ENCODE peak calls at places on chromosomes 6 and 20, in seven cellular contexts. F, Z, V, X, Q, O and G are unnamed samples.

GRCh38 chr20:3250091-3250504 is 11.1 kb upstream of the SLC4A11 start:
- DNase-seq in F (no peak), Z (no peak), V (no peak), X (no peak), Q (no peak), O (no peak), G (no peak)

GRCh38 chr20:38149880-38150594 is 15.0 kb downstream of the TGM2 start:
- DNase-seq in F (no peak), Z (no peak), V (no peak), X (no peak), Q (no peak), O (no peak), G (no peak)

GRCh38 chr20:32343438-32343837 is 14.7 kb upstream of the ASXL1 start:
- DNase-seq in F (no peak), Z (peak), V (no peak), X (peak), Q (peak), O (no peak), G (no peak)

GRCh38 chr20:41407617-41408016 is 41.0 kb upstream of the EMILIN3 start:
- DNase-seq in F (no peak), Z (peak), V (no peak), X (no peak), Q (no peak), O (no peak), G (no peak)

GRCh38 chr6:158131926-158132325 is 36.1 kb downstream of the SERAC1 start:
- DNase-seq in F (no peak), Z (peak), V (no peak), X (peak), Q (no peak), O (no peak), G (no peak)

GRCh38 chr20:58308680-58309527 is 611 bp upstream of the RAB22A start:
- DNase-seq in F (peak), Z (peak), V (peak), X (peak), Q (peak), O (no peak), G (peak)

GRCh38 chr6:91082311-91082803 is 495.5 kb upstream of the MAP3K7 start:
- DNase-seq in F (no peak), Z (peak), V (no peak), X (no peak), Q (no peak), O (no peak), G (no peak)

GRCh38 chr20:36491901-36492617 is 49.3 kb upstream of the MYL9 start:
- DNase-seq in F (no peak), Z (peak), V (no peak), X (peak), Q (peak), O (no peak), G (peak)

GRCh38 chr20:52200870-52201269 is 9.3 kb upstream of the ZFP64 start:
- DNase-seq in F (no peak), Z (no peak), V (no peak), X (no peak), Q (no peak), O (no peak), G (no peak)

GRCh38 chr6:31308050-31308844 is 36.4 kb upstream of the HLA-C start:
- DNase-seq in F (no peak), Z (no peak), V (peak), X (peak), Q (peak), O (no peak), G (peak)

GRCh38 chr6:149545258-149545753 is 537 bp downstream of the PPIL4 start:
- DNase-seq in F (peak), Z (peak), V (peak), X (peak), Q (peak), O (no peak), G (peak)

GRCh38 chr6:134267917-134268361 is 50.0 kb downstream of the SGK1 start:
- DNase-seq in F (no peak), Z (peak), V (no peak), X (no peak), Q (no peak), O (no peak), G (peak)

GRCh38 chr20:2920473-2920872 is 47.2 kb downstream of the PTPRA start:
- DNase-seq in F (no peak), Z (no peak), V (no peak), X (peak), Q (no peak), O (no peak), G (no peak)

GRCh38 chr6:18261877-18262276 is 2.5 kb downstream of the DEK start:
- DNase-seq in F (no peak), Z (no peak), V (no peak), X (no peak), Q (no peak), O (no peak), G (no peak)
- H3K27ac ChIP-seq in F (no peak), Z (peak), V (no peak), X (peak), Q (no peak), O (no peak), G (no peak)

GRCh38 chr6:12160350-12160749 is 129.8 kb upstream of the EDN1 start:
- DNase-seq in F (no peak), Z (peak), V (no peak), X (no peak), Q (no peak), O (no peak), G (no peak)
- H3K27ac ChIP-seq in F (peak), Z (no peak), V (no peak), X (no peak), Q (no peak), O (no peak), G (no peak)

GRCh38 chr20:25278636-25279361 is 30.9 kb downstream of the PYGB start:
- DNase-seq in F (peak), Z (no peak), V (peak), X (no peak), Q (no peak), O (no peak), G (no peak)
- H3K27ac ChIP-seq in F (peak), Z (no peak), V (no peak), X (peak), Q (no peak), O (no peak), G (no peak)

GRCh38 chr6:141123497-141123896 is 1009.2 kb upstream of the GJE1 start:
- DNase-seq in F (no peak), Z (no peak), V (no peak), X (no peak), Q (no peak), O (no peak), G (no peak)
- H3K27ac ChIP-seq in F (no peak), Z (no peak), V (no peak), X (no peak), Q (no peak), O (no peak), G (no peak)

DNA sequence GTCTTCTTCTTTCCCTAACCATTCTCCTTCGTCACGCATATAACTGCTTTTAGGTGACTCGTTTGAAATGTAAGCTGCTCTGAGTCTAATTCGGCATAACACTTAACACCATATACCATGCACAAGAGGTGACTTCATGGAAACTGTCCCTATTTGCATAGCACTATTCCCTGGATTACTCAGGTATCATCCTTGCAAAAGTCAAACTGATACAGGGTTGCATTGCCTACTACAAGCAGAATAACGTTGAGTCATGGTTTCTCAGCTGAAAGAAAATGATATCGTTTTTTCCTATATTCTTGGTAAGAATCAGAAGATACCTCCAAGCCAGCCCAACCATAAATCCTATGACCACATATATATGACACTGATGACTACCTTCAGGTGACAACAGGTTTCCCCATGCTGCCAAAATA is 227.5 kb downstream of the ATXN1 start:
- DNase-seq in F (no peak), Z (no peak), V (no peak), X (no peak), Q (no peak), O (no peak), G (no peak)
- H3K27ac ChIP-seq in F (no peak), Z (no peak), V (no peak), X (no peak), Q (no peak), O (no peak), G (no peak)

GRCh38 chr20:63236116-63236837 is 572 bp downstream of the BIRC7 start:
- DNase-seq in F (no peak), Z (no peak), V (no peak), X (no peak), Q (no peak), O (no peak), G (no peak)
- H3K27ac ChIP-seq in F (no peak), Z (no peak), V (no peak), X (no peak), Q (no peak), O (no peak), G (no peak)

DNA sequence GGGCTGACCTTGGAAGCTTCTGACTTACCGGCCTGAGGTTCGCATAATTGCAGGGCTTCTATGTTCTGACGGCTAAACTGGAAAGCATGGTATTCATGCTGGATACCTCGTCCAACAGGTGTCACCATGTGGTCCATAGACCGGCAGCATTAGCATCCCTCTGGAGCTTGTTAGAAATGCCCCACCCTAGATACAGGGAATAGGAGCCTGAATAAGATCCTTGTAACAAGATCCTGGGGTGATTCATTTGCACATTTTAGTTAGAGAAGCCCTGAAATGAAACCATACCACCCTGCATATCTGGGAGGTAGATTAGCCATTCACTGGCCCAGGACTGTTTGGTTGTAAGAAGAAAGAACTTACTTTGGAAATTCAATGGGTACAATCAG is 77.7 kb downstream of the TMEM170B start:
- DNase-seq in F (no peak), Z (no peak), V (no peak), X (no peak), Q (no peak), O (no peak), G (peak)
- H3K27ac ChIP-seq in F (peak), Z (no peak), V (no peak), X (no peak), Q (no peak), O (peak), G (no peak)